ENCODE peak calls at places on chromosomes 2 and 18, in ten cellular contexts. F is activated T-cell treated with anti-CD3 and anti-CD28 coated beads for 1 hour; P is esophagus squamous epithelium; N is GM06990; Y is Kasumi-1; E is anterior cingulate cortex; B is SW480; V is C1 segment of cervical spinal cord; C is HCT116; D is stimulated activated CD8-positive, alpha-beta memory T cell treated with anti-CD3 and anti-CD28 coated beads, Interleukin-7, amount 100 ng/mL, for 1 hour. K is an unnamed sample.
A peak's percentile ranks its signal among the peaks of the same experiment; 100 is the strongest.

GRCh38 chr2:161166538-161167409 is 6.5 kb downstream of the TANK start:
- DNase-seq in B (no peak), P (no peak), Y (no peak), F (no peak), E (no peak), C (peak; percentile 60), V (no peak), D (no peak), N (peak; percentile 81), K (peak; percentile 35)

GRCh38 chr2:12861344-12861942 is 144.7 kb downstream of the TRIB2 start:
- DNase-seq in Y (no peak), N (no peak), B (no peak), F (no peak), V (no peak), P (no peak), D (no peak), E (no peak), C (no peak), K (no peak)

GRCh38 chr2:221293949-221294736 is 278.0 kb downstream of the EPHA4 start:
- DNase-seq in N (no peak), F (no peak), Y (no peak), V (no peak), P (no peak), D (no peak), C (no peak), B (no peak), E (no peak), K (no peak)

GRCh38 chr2:1341409-1342120 is 71.7 kb upstream of the TPO start:
- DNase-seq in E (no peak), N (no peak), F (no peak), C (no peak), P (no peak), D (no peak), B (no peak), Y (no peak), V (no peak), K (no peak)

GRCh38 chr2:45052388-45052928 is 43.2 kb upstream of the SIX2 start:
- DNase-seq in P (no peak), V (no peak), Y (no peak), F (no peak), N (no peak), C (no peak), B (no peak), E (no peak), D (no peak), K (no peak)

GRCh38 chr2:156321243-156321904 is 11.1 kb downstream of the NR4A2 start:
- DNase-seq in Y (no peak), N (no peak), C (no peak), E (no peak), B (no peak), D (no peak), P (no peak), V (no peak), F (no peak), K (no peak)

GRCh38 chr18:12038082-12038660 is 55.5 kb upstream of the ANKRD62 start:
- DNase-seq in F (no peak), P (no peak), N (no peak), Y (no peak), C (no peak), B (no peak), E (no peak), D (no peak), V (no peak), K (no peak)

GRCh38 chr18:21444465-21445023 is 156.0 kb downstream of the ESCO1 start:
- DNase-seq in V (no peak), D (no peak), N (no peak), Y (peak; percentile 65), C (peak; percentile 64), B (peak; percentile 59), P (no peak), E (no peak), F (no peak), K (no peak)

GRCh38 chr2:162293122-162293781 is 25.2 kb downstream of the IFIH1 start:
- DNase-seq in B (no peak), N (no peak), P (no peak), C (no peak), E (no peak), F (no peak), Y (no peak), V (no peak), D (no peak), K (no peak)

K was measured in activated CD8-positive, alpha-beta memory T cell treated with anti-CD3 and anti-CD28 coated beads for 4 hours.